ENCODE peak calls at places on chromosomes 16 and 17, in ten cellular contexts. N is suprapubic skin; T is tibial artery; C is RWPE2; K is effector memory CD4-positive, alpha-beta T cell; M is thoracic aorta; I is IMR-90; V is brain microvascular endothelial cell; H is heart left ventricle; D is CD8-positive, alpha-beta memory T cell. R is an unnamed sample. For H3K27me3, the result is how much of the 10 kb centered on the place peaks cover.

GRCh38 chr17:76154292-76154691 is 13.2 kb upstream of the FOXJ1 start:
- DNase-seq in N (no peak), T (no peak), C (no peak), K (no peak), M (no peak), I (peak), V (no peak), H (no peak), D (no peak), R (no peak)

GRCh38 chr16:4839942-4840341 is 7.1 kb downstream of the GLYR1 start:
- DNase-seq in N (no peak), T (no peak), C (no peak), K (no peak), M (no peak), I (no peak), V (no peak), H (no peak), D (no peak), R (no peak)

GRCh38 chr17:13643196-13643595 is 41.5 kb upstream of the HS3ST3A1 start:
- DNase-seq in N (no peak), T (no peak), C (no peak), K (no peak), M (no peak), I (no peak), V (no peak), H (no peak), D (no peak), R (no peak)

GRCh38 chr17:57838453-57838852 is 11.4 kb downstream of the MRPS23 start:
- DNase-seq in N (no peak), T (no peak), C (no peak), K (no peak), M (no peak), I (no peak), V (no peak), H (no peak), D (no peak), R (no peak)

GRCh38 chr16:64153718-64154117 is 968.1 kb downstream of the CDH11 start:
- DNase-seq in N (no peak), T (no peak), C (no peak), K (no peak), M (no peak), I (peak), V (peak), H (no peak), D (no peak), R (no peak)

GRCh38 chr17:19787733-19788357 is 39.7 kb upstream of the ALDH3A1 start:
- DNase-seq in N (no peak), T (no peak), C (no peak), K (no peak), M (no peak), I (peak), V (no peak), H (no peak), D (no peak), R (no peak)

GRCh38 chr17:76252040-76252954 is 12.0 kb upstream of the RNF157 start:
- DNase-seq in N (no peak), T (peak), C (peak), K (no peak), M (no peak), I (peak), V (peak), H (peak), D (peak), R (peak)

GRCh38 chr16:22664561-22664997 is 149.4 kb upstream of the HS3ST2 start:
- DNase-seq in N (peak), T (no peak), C (no peak), K (no peak), M (no peak), I (no peak), V (no peak), H (no peak), D (no peak), R (peak)

GRCh38 chr16:57720142-57720575 is 15.4 kb upstream of the KATNB1 start:
- DNase-seq in N (no peak), T (no peak), C (no peak), K (no peak), M (no peak), I (peak), V (peak), H (peak), D (peak), R (no peak)

GRCh38 chr16:19188406-19188805 is 20.4 kb downstream of the SYT17 start:
- DNase-seq in N (no peak), T (no peak), C (no peak), K (no peak), M (no peak), I (no peak), V (no peak), H (no peak), D (no peak), R (no peak)

GRCh38 chr16:14013145-14013570 is 58.0 kb upstream of the MRTFB start:
- DNase-seq in N (no peak), T (no peak), C (no peak), K (no peak), M (no peak), I (no peak), V (no peak), H (no peak), D (no peak), R (no peak)

GRCh38 chr17:80259642-80260535 is 763 bp upstream of the RNF213 start:
- DNase-seq in N (no peak), T (peak), C (no peak), K (peak), M (no peak), I (peak), V (peak), H (peak), D (peak), R (peak)

GRCh38 chr16:11052080-11052808 is 107.9 kb downstream of the CLEC16A start:
- DNase-seq in N (no peak), T (no peak), C (no peak), K (no peak), M (no peak), I (no peak), V (no peak), H (no peak), D (peak), R (no peak)

GRCh38 chr16:87409153-87409552 is 17.0 kb downstream of the MAP1LC3B start:
- DNase-seq in N (no peak), T (no peak), C (no peak), K (no peak), M (no peak), I (no peak), V (no peak), H (no peak), D (no peak), R (no peak)

GRCh38 chr16:12868169-12868568 is 33.2 kb upstream of the SHISA9 start:
- DNase-seq in N (no peak), T (no peak), C (no peak), K (no peak), M (no peak), I (no peak), V (no peak), H (no peak), D (no peak), R (no peak)

GRCh38 chr16:67860589-67861398 is 12.1 kb upstream of the EDC4 start:
- DNase-seq in N (no peak), T (no peak), C (no peak), K (no peak), M (no peak), I (peak), V (peak), H (no peak), D (no peak), R (no peak)

GRCh38 chr17:1100382-1100781 is 79.4 kb downstream of the ABR start:
- DNase-seq in N (no peak), T (no peak), C (no peak), K (no peak), M (no peak), I (no peak), V (no peak), H (peak), D (no peak), R (no peak)

GRCh38 chr16:48897698-48898205 is 287.8 kb upstream of the N4BP1 start:
- DNase-seq in N (peak), T (no peak), C (no peak), K (no peak), M (no peak), I (no peak), V (no peak), H (no peak), D (no peak), R (no peak)

GRCh38 chr17:65208753-65209152 is 71.6 kb downstream of the RGS9 start:
- DNase-seq in N (no peak), T (no peak), C (no peak), K (no peak), M (no peak), I (no peak), V (no peak), H (no peak), D (no peak), R (no peak)

GRCh38 chr17:7557825-7558543 is 566 bp upstream of the TNFSF13 start:
- DNase-seq in N (peak), T (peak), C (no peak), K (no peak), M (no peak), I (peak), V (no peak), H (peak), D (no peak), R (peak)

GRCh38 chr17:45035848-45036247 is 15.6 kb downstream of the DCAKD start:
- DNase-seq in N (no peak), T (no peak), C (no peak), K (no peak), M (no peak), I (no peak), V (no peak), H (no peak), D (no peak), R (no peak)

GRCh38 chr17:76791053-76791980 is 53.4 kb downstream of the MFSD11 start:
- DNase-seq in N (no peak), T (no peak), C (no peak), K (peak), M (no peak), I (peak), V (peak), H (no peak), D (peak), R (no peak)

GRCh38 chr16:67926181-67926742 is 5.4 kb downstream of the CTRL start:
- DNase-seq in N (no peak), T (peak), C (peak), K (no peak), M (no peak), I (peak), V (peak), H (no peak), D (no peak), R (no peak)

GRCh38 chr17:10871914-10872313 is 34.0 kb upstream of the PIRT start:
- DNase-seq in N (no peak), T (no peak), C (no peak), K (no peak), M (no peak), I (no peak), V (no peak), H (no peak), D (no peak), R (peak)

GRCh38 chr16:57372372-57373116 is at the start of gene CX3CL1:
- DNase-seq in N (no peak), T (peak), C (no peak), K (no peak), M (no peak), I (peak), V (peak), H (no peak), D (no peak), R (peak)

GRCh38 chr17:40323731-40324650 is 15.0 kb downstream of the RARA start:
- DNase-seq in N (peak), T (peak), C (no peak), K (peak), M (peak), I (peak), V (no peak), H (peak), D (peak), R (peak)

GRCh38 chr17:66971249-66971648 is 6.7 kb downstream of the CACNG4 start:
- DNase-seq in N (no peak), T (no peak), C (no peak), K (no peak), M (no peak), I (no peak), V (no peak), H (no peak), D (no peak), R (no peak)

GRCh38 chr17:56570199-56570598 is 23.3 kb upstream of the NOG start:
- DNase-seq in N (no peak), T (no peak), C (no peak), K (no peak), M (no peak), I (no peak), V (no peak), H (no peak), D (no peak), R (no peak)

GRCh38 chr17:6065351-6065750 is 4.8 kb upstream of the WSCD1 start:
- DNase-seq in N (no peak), T (no peak), C (no peak), K (no peak), M (no peak), I (no peak), V (no peak), H (no peak), D (no peak), R (no peak)

GRCh38 chr17:40486513-40487370 is 14.7 kb downstream of the TNS4 start:
- DNase-seq in N (no peak), T (no peak), C (no peak), K (no peak), M (no peak), I (peak), V (peak), H (no peak), D (no peak), R (no peak)

GRCh38 chr16:78444-79145 is 570 bp downstream of the MPG start:
- DNase-seq in N (no peak), T (no peak), C (no peak), K (no peak), M (no peak), I (peak), V (no peak), H (peak), D (no peak), R (peak)

GRCh38 chr17:39774043-39774442 is 36.3 kb downstream of the GRB7 start:
- DNase-seq in N (no peak), T (no peak), C (no peak), K (no peak), M (no peak), I (no peak), V (no peak), H (no peak), D (no peak), R (no peak)

GRCh38 chr16:68972720-68973119 is 129.4 kb downstream of the TANGO6 start:
- DNase-seq in N (no peak), T (no peak), C (no peak), K (no peak), M (no peak), I (peak), V (peak), H (no peak), D (no peak), R (no peak)

GRCh38 chr16:68737046-68737729 is at the start of gene CDH1:
- DNase-seq in N (peak), T (no peak), C (peak), K (no peak), M (no peak), I (no peak), V (no peak), H (no peak), D (peak), R (peak)

GRCh38 chr17:2238432-2239169 is 65.0 kb downstream of the SMG6 start:
- DNase-seq in N (no peak), T (peak), C (no peak), K (no peak), M (no peak), I (no peak), V (no peak), H (peak), D (no peak), R (peak)

GRCh38 chr16:77961811-77962210 is 60.5 kb upstream of the CLEC3A start:
- DNase-seq in N (no peak), T (no peak), C (no peak), K (no peak), M (no peak), I (peak), V (no peak), H (no peak), D (no peak), R (no peak)

GRCh38 chr16:86662195-86662594 is 83.8 kb downstream of the FOXL1 start:
- DNase-seq in N (no peak), T (no peak), C (no peak), K (no peak), M (no peak), I (peak), V (no peak), H (no peak), D (no peak), R (no peak)

DNA sequence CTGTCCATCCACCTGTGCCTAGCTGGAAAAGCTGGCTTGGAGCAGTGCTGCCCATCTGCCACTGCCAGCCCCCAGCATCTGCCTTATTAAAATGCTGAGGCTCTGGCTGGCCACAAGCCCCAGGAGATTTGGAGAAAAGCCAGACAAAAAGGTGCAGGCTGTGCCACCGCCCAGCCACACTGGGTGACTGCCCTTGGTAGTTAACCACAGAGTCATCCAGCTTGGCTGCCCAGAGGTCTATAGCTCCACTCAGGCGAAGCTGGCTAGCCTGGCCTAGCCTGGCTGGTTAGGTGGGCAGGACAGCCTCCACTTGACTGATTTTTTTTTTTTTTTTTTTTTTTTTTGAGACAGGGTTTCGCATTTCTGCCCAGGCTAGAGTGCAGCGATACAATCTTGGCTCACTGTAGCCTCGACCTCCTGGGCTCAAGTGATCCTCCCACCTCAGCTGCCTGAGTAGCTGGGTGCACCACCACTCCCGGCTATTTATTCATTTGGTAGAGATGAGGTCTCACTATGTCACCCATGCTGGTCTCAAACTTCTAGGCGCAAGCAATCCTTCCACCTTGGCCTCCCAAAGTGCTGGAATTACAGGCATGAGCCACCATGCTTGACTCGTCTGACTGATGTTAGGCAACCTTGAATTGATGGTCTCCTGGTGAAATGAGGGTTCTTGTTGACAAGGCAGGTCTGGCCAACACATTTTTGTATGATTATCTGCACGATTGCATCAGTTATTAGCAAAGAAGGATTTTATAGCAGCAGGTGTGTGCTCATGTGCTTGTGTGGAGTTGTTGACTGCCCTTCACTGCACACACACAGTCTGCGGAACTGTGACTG is 103.8 kb downstream of the RAB11FIP4 start:
- DNase-seq in N (no peak), T (no peak), C (no peak), K (no peak), M (no peak), I (no peak), V (no peak), H (no peak), D (no peak), R (no peak)
- H3K27me3 ChIP-seq in N (under half), T (under half), C (under half), K (under half), M (under half), I (half or more), V (under half), H (under half), D (under half), R (under half)

GRCh38 chr17:46826116-46826515 is 7.6 kb upstream of the WNT3 start:
- DNase-seq in N (no peak), T (no peak), C (no peak), K (no peak), M (no peak), I (no peak), V (no peak), H (no peak), D (no peak), R (no peak)
- H3K27ac ChIP-seq in N (no peak), T (no peak), C (no peak), K (no peak), M (no peak), I (no peak), V (no peak), H (no peak), D (no peak), R (no peak)

GRCh38 chr16:65386707-65387106 is 264.8 kb upstream of the CDH11 start:
- DNase-seq in N (no peak), T (no peak), C (no peak), K (no peak), M (no peak), I (no peak), V (no peak), H (no peak), D (no peak), R (no peak)
- H3K4me3 ChIP-seq in N (no peak), T (no peak), C (no peak), K (no peak), M (no peak), I (no peak), V (no peak), H (no peak), D (no peak), R (no peak)

DNA sequence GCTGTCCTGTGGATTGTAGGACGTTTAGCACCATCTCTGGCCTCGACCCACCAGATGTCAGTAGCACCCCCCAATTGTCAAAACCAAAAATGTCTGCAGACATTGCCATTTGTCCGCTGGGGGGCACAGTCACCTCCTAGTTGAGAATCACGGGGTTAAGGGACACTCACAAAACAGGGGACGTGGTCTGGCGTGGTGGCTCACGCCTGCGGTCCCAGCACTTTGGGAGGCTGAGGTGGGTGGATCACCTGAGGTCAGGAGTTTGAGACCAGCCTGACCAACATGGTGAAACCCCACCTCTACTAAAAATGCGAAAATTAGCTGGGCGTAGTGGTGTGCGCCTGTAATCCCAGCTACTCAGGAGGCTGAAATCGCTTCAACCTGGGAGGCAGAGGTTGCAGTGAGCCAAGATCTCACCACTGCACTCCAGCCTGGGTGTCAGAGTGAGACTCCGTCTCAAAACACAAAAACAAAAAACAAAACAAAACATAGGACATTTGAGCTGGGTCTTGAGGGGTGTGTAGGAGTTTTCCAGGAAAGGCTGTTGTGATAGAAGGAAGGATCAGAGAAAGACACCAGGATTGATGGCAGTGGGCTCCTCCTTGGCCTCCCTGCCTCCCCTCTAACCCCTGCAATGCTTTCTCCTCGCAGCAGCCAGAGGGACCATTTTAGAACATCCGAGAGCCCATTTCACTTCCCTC is 171.8 kb upstream of the GSE1 start:
- DNase-seq in N (no peak), T (no peak), C (no peak), K (no peak), M (no peak), I (no peak), V (no peak), H (no peak), D (no peak), R (no peak)
- H3K27me3 ChIP-seq in N (under half), T (under half), C (under half), K (under half), M (under half), I (under half), V (under half), H (under half), D (under half), R (under half)

GRCh38 chr17:82263641-82264040 is 9.9 kb downstream of the CSNK1D start:
- DNase-seq in N (no peak), T (no peak), C (no peak), K (no peak), M (no peak), I (no peak), V (no peak), H (no peak), D (no peak), R (peak)

GRCh38 chr17:82269138-82269881 is 4.2 kb downstream of the CSNK1D start:
- DNase-seq in N (no peak), T (no peak), C (no peak), K (no peak), M (no peak), I (no peak), V (no peak), H (no peak), D (no peak), R (peak)

GRCh38 chr17:82269882-82270500 is 3.5 kb downstream of the CSNK1D start:
- DNase-seq in N (no peak), T (no peak), C (no peak), K (no peak), M (no peak), I (no peak), V (no peak), H (no peak), D (peak), R (no peak)

GRCh38 chr17:82267575-82268379 is 5.7 kb downstream of the CSNK1D start:
- DNase-seq in N (peak), T (peak), C (peak), K (peak), M (peak), I (peak), V (peak), H (peak), D (no peak), R (peak)

GRCh38 chr17:82266142-82266541 is 7.4 kb downstream of the CSNK1D start:
- DNase-seq in N (no peak), T (no peak), C (no peak), K (no peak), M (no peak), I (no peak), V (no peak), H (no peak), D (no peak), R (no peak)
- H3K27ac ChIP-seq in N (no peak), T (peak), C (peak), K (no peak), M (peak), I (no peak), V (no peak), H (no peak), D (no peak), R (no peak)

R was measured in right cardiac atrium.